ENCODE peak calls at places on chromosomes 7 and 10, in eight cellular contexts. Y is NT2/D1, I is IMR-90, D is SK-N-SH, P is GM12878, R is neuronal stem cell, K is fibroblast of lung, T is H9. C is an unnamed sample. For H3K4me1 and H3K27me3, the result is how much of the 10 kb centered on the place peaks cover.

GRCh38 chr10:25851548-25851947 is 82.5 kb upstream of the MYO3A start:
- DNase-seq in Y (no peak), I (no peak), D (no peak), P (no peak), R (no peak), K (no peak), T (no peak), C (no peak)

GRCh38 chr7:16421333-16422099 is at the start of gene CRPPA:
- DNase-seq in Y (peak), I (peak), D (peak), P (no peak), R (no peak), K (peak), T (peak), C (peak)

GRCh38 chr7:55223023-55223422 is 142.1 kb upstream of the LANCL2 start:
- DNase-seq in Y (no peak), I (no peak), D (no peak), P (no peak), R (no peak), K (no peak), T (no peak), C (no peak)

GRCh38 chr10:114987995-114988394 is 50.0 kb downstream of the TRUB1 start:
- DNase-seq in Y (no peak), I (peak), D (no peak), P (no peak), R (no peak), K (peak), T (no peak), C (no peak)

GRCh38 chr7:142636751-142637150 is 112.5 kb upstream of the PRSS1 start:
- DNase-seq in Y (no peak), I (no peak), D (no peak), P (no peak), R (no peak), K (no peak), T (no peak), C (no peak)

GRCh38 chr10:31778627-31779026 is 150.0 kb downstream of the ARHGAP12 start:
- DNase-seq in Y (no peak), I (peak), D (no peak), P (no peak), R (no peak), K (no peak), T (no peak), C (no peak)

GRCh38 chr7:74092964-74093339 is 9.3 kb downstream of the LIMK1 start:
- DNase-seq in Y (no peak), I (peak), D (peak), P (peak), R (no peak), K (peak), T (no peak), C (peak)

GRCh38 chr7:152176797-152177196 is 151.3 kb downstream of the GALNT11 start:
- DNase-seq in Y (no peak), I (no peak), D (no peak), P (peak), R (no peak), K (no peak), T (no peak), C (no peak)

GRCh38 chr10:101018118-101018599 is 12.8 kb downstream of the PDZD7 start:
- DNase-seq in Y (no peak), I (no peak), D (no peak), P (no peak), R (no peak), K (no peak), T (peak), C (peak)

GRCh38 chr10:78513330-78513729 is 479.7 kb downstream of the RPS24 start:
- DNase-seq in Y (no peak), I (peak), D (no peak), P (no peak), R (no peak), K (peak), T (no peak), C (no peak)

GRCh38 chr10:62017141-62017870 is 115.8 kb downstream of the ARID5B start:
- DNase-seq in Y (no peak), I (no peak), D (no peak), P (no peak), R (no peak), K (no peak), T (no peak), C (peak)

GRCh38 chr10:131574363-131574706 is 262.8 kb upstream of the TCERG1L start:
- DNase-seq in Y (no peak), I (no peak), D (no peak), P (no peak), R (no peak), K (no peak), T (no peak), C (no peak)

GRCh38 chr7:129144095-129144833 is at the start of gene TSPAN33:
- DNase-seq in Y (peak), I (peak), D (peak), P (no peak), R (peak), K (peak), T (peak), C (peak)

GRCh38 chr7:104972510-104972909 is 41.5 kb upstream of the KMT2E start:
- DNase-seq in Y (no peak), I (peak), D (no peak), P (no peak), R (no peak), K (peak), T (no peak), C (no peak)

GRCh38 chr7:155356323-155357105 is 58.8 kb downstream of the INSIG1 start:
- DNase-seq in Y (no peak), I (no peak), D (peak), P (no peak), R (no peak), K (no peak), T (peak), C (peak)

GRCh38 chr10:52056296-52056695 is 257.8 kb upstream of the DKK1 start:
- DNase-seq in Y (no peak), I (no peak), D (no peak), P (no peak), R (no peak), K (no peak), T (no peak), C (no peak)

GRCh38 chr7:157077986-157078644 is 60.6 kb upstream of the UBE3C start:
- DNase-seq in Y (no peak), I (no peak), D (peak), P (no peak), R (no peak), K (peak), T (peak), C (peak)

GRCh38 chr7:98231489-98232275 is 20.4 kb downstream of the TECPR1 start:
- DNase-seq in Y (no peak), I (no peak), D (peak), P (no peak), R (no peak), K (no peak), T (no peak), C (no peak)

GRCh38 chr7:100630066-100630465 is 11.3 kb downstream of the TFR2 start:
- DNase-seq in Y (no peak), I (no peak), D (no peak), P (no peak), R (no peak), K (no peak), T (no peak), C (no peak)
- H3K4me1 ChIP-seq in Y (under half), I (under half), D (under half), P (under half), R (under half), K (under half), T (under half), C (under half)

GRCh38 chr10:35191523-35191922 is 64.9 kb downstream of the CREM start:
- DNase-seq in Y (no peak), I (peak), D (no peak), P (no peak), R (no peak), K (peak), T (no peak), C (no peak)
- H3K9ac ChIP-seq in Y (no peak), I (peak), D (no peak), P (no peak), R (no peak), K (no peak), T (no peak), C (no peak)

DNA sequence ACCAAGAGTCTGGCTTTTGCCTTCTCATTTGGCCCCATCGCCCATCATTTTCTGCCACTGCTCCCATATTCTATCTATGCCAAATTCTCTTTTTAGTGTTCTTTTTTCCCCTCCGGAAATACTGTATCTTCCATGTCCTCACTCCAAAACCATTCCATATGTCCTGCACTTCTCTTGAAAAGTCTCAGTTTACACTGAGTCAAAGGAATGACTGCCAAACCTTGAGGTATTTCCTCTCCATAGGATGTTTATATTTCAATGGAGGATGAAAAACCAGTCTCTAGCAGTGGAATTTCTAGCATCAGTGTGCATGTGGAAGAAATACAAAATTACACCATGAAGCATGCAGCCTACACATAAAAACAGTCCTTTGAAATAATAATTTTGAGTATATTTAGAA is 121.4 kb upstream of the PHYHIPL start:
- DNase-seq in Y (no peak), I (peak), D (no peak), P (no peak), R (no peak), K (no peak), T (no peak), C (no peak)
- H3K27me3 ChIP-seq in Y (under half), I (under half), D (under half), P (under half), R (under half), K (under half), T (under half), C (under half)

DNA sequence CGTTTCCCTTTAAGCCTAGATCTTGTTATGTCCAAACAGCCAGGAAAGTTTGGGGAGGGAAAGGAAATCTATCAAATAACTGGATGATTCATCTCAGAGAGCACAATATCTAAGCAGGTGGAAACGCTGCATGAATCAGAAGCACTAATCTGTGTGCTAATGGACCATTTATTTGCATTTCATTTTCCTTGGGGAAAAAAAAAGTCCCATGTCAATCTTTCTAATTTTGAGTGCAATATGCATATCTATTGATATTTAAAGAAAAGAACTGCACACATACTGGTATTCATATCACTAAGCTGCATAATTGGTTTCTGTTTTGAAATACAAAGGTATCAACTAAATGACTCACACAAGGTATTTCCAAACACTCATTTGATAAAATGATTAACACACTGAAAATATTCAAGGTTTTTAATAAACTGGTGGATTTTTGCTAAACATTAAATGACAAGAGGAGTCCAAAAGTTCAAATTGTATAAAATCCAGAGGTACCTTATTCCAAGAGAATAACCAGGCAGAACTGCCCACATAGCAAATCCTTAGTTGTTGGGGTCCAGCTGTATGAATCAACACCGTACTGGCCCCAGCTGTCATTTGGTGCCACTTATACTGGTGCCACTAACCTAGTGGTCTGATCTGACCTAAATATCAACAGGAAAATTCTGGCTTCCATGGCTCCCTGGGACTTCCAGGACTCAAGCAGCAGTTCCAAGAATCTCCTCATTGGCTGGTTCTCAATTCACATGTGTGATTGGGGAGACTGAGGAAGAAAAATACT is 122.2 kb upstream of the SP4 start:
- DNase-seq in Y (no peak), I (no peak), D (no peak), P (no peak), R (no peak), K (no peak), T (no peak), C (no peak)
- H3K4me1 ChIP-seq in Y (under half), I (under half), D (under half), P (under half), R (under half), K (under half), T (under half), C (under half)

GRCh38 chr10:14954934-14955333 is 1.0 kb upstream of the DCLRE1C start:
- DNase-seq in Y (no peak), I (no peak), D (no peak), P (no peak), R (no peak), K (no peak), T (no peak), C (no peak)

GRCh38 chr10:14952851-14953451 is 945 bp downstream of the DCLRE1C start:
- DNase-seq in Y (peak), I (peak), D (peak), P (no peak), R (peak), K (peak), T (peak), C (peak)

GRCh38 chr10:14958872-14959220 is 342 bp upstream of the MEIG1 start:
- DNase-seq in Y (no peak), I (no peak), D (no peak), P (no peak), R (no peak), K (no peak), T (no peak), C (no peak)

GRCh38 chr10:14953452-14954000 is 370 bp downstream of the DCLRE1C start:
- DNase-seq in Y (peak), I (peak), D (peak), P (peak), R (no peak), K (peak), T (no peak), C (peak)

GRCh38 chr10:14954001-14954770 is at the start of gene DCLRE1C:
- DNase-seq in Y (peak), I (peak), D (peak), P (peak), R (peak), K (peak), T (peak), C (peak)
- H3K9ac ChIP-seq in Y (peak), I (peak), D (peak), P (peak), R (peak), K (peak), T (peak), C (peak)

DNA sequence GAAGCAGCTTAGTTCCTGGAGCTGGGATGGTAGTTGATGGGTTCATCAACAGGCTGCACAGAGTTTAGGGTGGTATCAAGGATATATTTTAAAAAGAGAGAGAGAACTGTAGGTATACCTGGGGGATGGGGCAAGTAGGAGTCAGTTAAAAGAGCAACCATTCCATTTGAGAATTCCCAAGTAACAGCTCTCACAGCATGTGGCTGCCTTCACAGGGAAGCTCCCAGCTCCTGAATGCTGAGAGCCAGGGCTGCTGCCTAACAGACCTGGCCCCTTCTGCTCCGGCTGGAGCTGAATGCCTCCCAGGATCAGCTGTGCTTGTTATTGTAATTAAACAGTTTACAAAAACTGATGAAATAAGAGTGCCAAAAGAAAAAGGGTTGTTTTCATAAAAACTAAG is 58.8 kb upstream of the GPR26 start:
- DNase-seq in Y (peak), I (no peak), D (no peak), P (no peak), R (peak), K (no peak), T (peak), C (no peak)
- H3K27me3 ChIP-seq in Y (under half), I (under half), D (under half), P (under half), R (under half), K (under half), T (under half), C (under half)

GRCh38 chr10:70481831-70482530 is 3.4 kb downstream of the PALD1 start:
- DNase-seq in Y (no peak), I (no peak), D (no peak), P (no peak), R (no peak), K (no peak), T (no peak), C (no peak)
- H3K4me1 ChIP-seq in Y (under half), I (under half), D (under half), P (under half), R (under half), K (under half), T (under half), C (under half)

DNA sequence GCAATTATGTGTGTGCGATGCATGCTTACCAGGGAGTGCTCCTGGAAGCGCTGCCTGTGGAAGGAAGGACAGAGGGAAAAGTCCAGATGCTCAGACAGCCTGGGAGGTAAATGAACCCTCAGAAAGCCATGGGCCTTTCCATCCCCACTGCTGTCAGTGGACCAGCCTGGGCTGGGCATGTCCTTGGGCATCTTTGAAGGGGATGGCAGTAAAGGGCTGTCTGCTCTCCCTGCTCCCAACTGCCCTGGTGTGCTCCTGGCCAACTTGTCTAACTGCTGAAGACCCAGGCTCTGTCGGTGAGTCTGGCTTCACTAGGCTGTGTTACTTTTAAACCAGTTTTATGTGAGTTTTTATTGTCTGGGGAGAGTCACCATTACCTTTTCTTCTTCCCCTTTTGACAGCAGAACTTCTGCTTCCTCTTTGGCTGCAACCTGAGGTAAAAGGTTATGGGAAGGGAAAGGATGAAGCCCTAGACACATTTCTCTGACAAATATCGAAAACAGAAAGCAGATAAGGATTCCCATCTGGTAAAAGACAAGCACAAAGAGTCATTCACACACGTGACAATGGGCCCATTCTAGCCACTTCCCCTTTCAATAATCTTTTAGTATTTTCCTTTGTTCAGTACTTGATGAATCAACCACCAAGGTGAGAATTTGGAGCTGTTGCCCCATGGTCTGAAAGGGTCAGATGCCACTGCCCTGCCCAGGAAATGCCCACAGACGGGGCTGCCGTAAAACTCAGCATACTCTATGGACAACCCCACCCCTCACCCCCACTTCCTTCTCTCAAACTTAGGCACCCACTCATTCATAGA is 27.6 kb upstream of the PIK3AP1 start:
- DNase-seq in Y (no peak), I (no peak), D (no peak), P (peak), R (no peak), K (no peak), T (no peak), C (peak)
- H3K9ac ChIP-seq in Y (no peak), I (no peak), D (no peak), P (peak), R (no peak), K (no peak), T (no peak), C (peak)

GRCh38 chr10:88705951-88706350 is at the start of gene LIPK:
- DNase-seq in Y (no peak), I (no peak), D (no peak), P (no peak), R (no peak), K (no peak), T (no peak), C (no peak)

GRCh38 chr10:88702848-88703597 is 3.0 kb upstream of the LIPK start:
- DNase-seq in Y (peak), I (peak), D (no peak), P (no peak), R (no peak), K (peak), T (peak), C (no peak)

DNA sequence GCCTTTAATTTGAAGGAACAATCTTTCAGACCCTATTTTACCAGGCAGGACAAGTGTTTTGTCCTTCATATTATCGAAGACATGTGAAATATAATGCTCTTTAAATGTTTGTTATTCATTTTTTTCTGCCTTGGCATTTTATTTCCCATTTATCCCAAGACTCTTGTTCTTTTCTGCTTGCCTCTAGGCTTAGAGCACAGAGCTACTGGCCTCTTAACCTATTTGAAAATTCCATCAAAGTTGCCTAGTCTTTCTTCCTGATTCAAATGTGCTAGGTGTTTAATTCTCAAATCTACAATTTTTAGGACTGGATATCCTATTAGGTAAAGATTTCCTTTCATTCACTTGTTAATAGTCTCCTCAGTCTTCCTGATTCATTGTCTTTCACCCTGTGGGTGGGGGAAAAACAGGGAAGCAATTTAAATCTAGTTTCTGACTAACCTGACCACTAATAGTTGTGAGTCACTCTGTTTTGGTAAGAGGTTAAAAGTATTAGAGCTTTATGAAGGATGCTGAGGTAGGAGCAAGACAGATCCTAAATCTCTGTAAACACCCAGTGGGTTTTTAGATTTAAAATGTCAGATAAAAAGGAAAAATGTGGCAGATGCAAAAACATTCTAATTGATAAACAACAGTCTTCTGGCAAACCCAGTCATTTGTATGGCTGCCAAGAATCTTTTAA is 1.5 kb downstream of the LIPK start:
- DNase-seq in Y (no peak), I (peak), D (no peak), P (no peak), R (no peak), K (peak), T (no peak), C (no peak)
- H3K27me3 ChIP-seq in Y (under half), I (under half), D (under half), P (under half), R (under half), K (under half), T (under half), C (under half)

C was measured in Karpas-422.